ENCODE peak calls at places on chromosomes 13 and 19, in four cellular contexts. K is M059J, V is left cardiac atrium, I is neuronal stem cell. Q is an unnamed sample.

GRCh38 chr13:24381539-24382265 is 72.3 kb downstream of the C1QTNF9 start:
- DNase-seq in K (peak), V (no peak), I (no peak), Q (no peak)

GRCh38 chr19:57754091-57754673 is 7.6 kb downstream of the ZNF776 start:
- DNase-seq in V (no peak), I (no peak), K (no peak), Q (no peak)

GRCh38 chr19:49635530-49636229 is 4.3 kb downstream of the RRAS start:
- DNase-seq in V (no peak), K (peak), I (no peak), Q (no peak)

GRCh38 chr13:32429406-32429909 is 1.5 kb upstream of the N4BP2L1 start:
- DNase-seq in K (no peak), I (no peak), V (no peak), Q (no peak)

GRCh38 chr19:2309734-2310362 is 1.9 kb upstream of the LINGO3 start:
- DNase-seq in I (no peak), V (no peak), K (peak), Q (no peak)

GRCh38 chr19:45876161-45876410 is 9.9 kb downstream of the IRF2BP1 start:
- DNase-seq in V (no peak), K (no peak), I (no peak), Q (no peak)

GRCh38 chr19:40646564-40647254 is 43.7 kb downstream of the NUMBL start:
- DNase-seq in V (no peak), K (peak), I (no peak), Q (no peak)

GRCh38 chr13:30364133-30364532 is 56.8 kb upstream of the KATNAL1 start:
- DNase-seq in K (peak), V (no peak), I (no peak), Q (no peak)

GRCh38 chr13:31044658-31045620 is 112.5 kb downstream of the TEX26 start:
- DNase-seq in V (no peak), K (peak), I (no peak), Q (no peak)

GRCh38 chr13:26132756-26133155 is 80.9 kb upstream of the SHISA2 start:
- DNase-seq in V (no peak), K (peak), I (peak), Q (no peak)

GRCh38 chr19:41877490-41877876 is 404 bp downstream of the CD79A start:
- DNase-seq in K (no peak), V (no peak), I (no peak), Q (no peak)

GRCh38 chr13:114148521-114148855 is 16.1 kb upstream of the RASA3 start:
- DNase-seq in V (no peak), I (no peak), K (no peak), Q (peak)

GRCh38 chr13:38943231-38943630 is 47.4 kb downstream of the STOML3 start:
- DNase-seq in V (no peak), K (no peak), I (no peak), Q (no peak)

Q was measured in effector memory CD8-positive, alpha-beta T cell.